ENCODE peak calls at places on chromosome 5, in four cellular contexts. One of them, this sample, is unnamed. For H3K4me1 and H3K27me3, the result is how much of the 10 kb centered on the place peaks cover.

GRCh38 chr5:6708814-6709213 is 4.4 kb upstream of the TENT4A start:
- DNase-seq in CD8-positive, alpha-beta memory T cell: no peak
- DNase-seq in heart right ventricle: peak
- DNase-seq in breast epithelium: no peak
- DNase-seq in this sample: no peak

GRCh38 chr5:169094586-169095409 is 206.1 kb downstream of the SLIT3 start:
- DNase-seq in CD8-positive, alpha-beta memory T cell: no peak
- DNase-seq in heart right ventricle: no peak
- DNase-seq in breast epithelium: no peak
- DNase-seq in this sample: no peak

GRCh38 chr5:68456756-68457217 is 241.2 kb downstream of the PIK3R1 start:
- DNase-seq in CD8-positive, alpha-beta memory T cell: no peak
- DNase-seq in heart right ventricle: no peak
- DNase-seq in breast epithelium: peak
- DNase-seq in this sample: peak

GRCh38 chr5:32274548-32275420 is 38.0 kb downstream of the MTMR12 start:
- DNase-seq in CD8-positive, alpha-beta memory T cell: no peak
- DNase-seq in heart right ventricle: no peak
- DNase-seq in breast epithelium: no peak
- DNase-seq in this sample: peak

GRCh38 chr5:142922223-142922952 is 152.2 kb downstream of the ARHGAP26 start:
- DNase-seq in CD8-positive, alpha-beta memory T cell: no peak
- DNase-seq in heart right ventricle: no peak
- DNase-seq in breast epithelium: no peak
- DNase-seq in this sample: no peak

GRCh38 chr5:14101922-14102321 is 41.2 kb upstream of the TRIO start:
- DNase-seq in CD8-positive, alpha-beta memory T cell: no peak
- DNase-seq in heart right ventricle: no peak
- DNase-seq in breast epithelium: no peak
- DNase-seq in this sample: no peak

GRCh38 chr5:14879393-14879792 is 7.8 kb upstream of the ANKH start:
- DNase-seq in CD8-positive, alpha-beta memory T cell: no peak
- DNase-seq in heart right ventricle: no peak
- DNase-seq in breast epithelium: no peak
- DNase-seq in this sample: no peak

GRCh38 chr5:112977440-112977861 is 853 bp downstream of the DCP2 start:
- DNase-seq in CD8-positive, alpha-beta memory T cell: no peak
- DNase-seq in heart right ventricle: no peak
- DNase-seq in breast epithelium: no peak
- DNase-seq in this sample: no peak

GRCh38 chr5:65364907-65365306 is 116.8 kb downstream of the ADAMTS6 start:
- DNase-seq in CD8-positive, alpha-beta memory T cell: no peak
- DNase-seq in heart right ventricle: no peak
- DNase-seq in breast epithelium: no peak
- DNase-seq in this sample: no peak

GRCh38 chr5:174532453-174533126 is 191.8 kb upstream of the MSX2 start:
- DNase-seq in CD8-positive, alpha-beta memory T cell: no peak
- DNase-seq in heart right ventricle: peak
- DNase-seq in breast epithelium: peak
- DNase-seq in this sample: peak

GRCh38 chr5:100890514-100891008 is 12.5 kb downstream of the ST8SIA4 start:
- DNase-seq in CD8-positive, alpha-beta memory T cell: no peak
- DNase-seq in heart right ventricle: no peak
- DNase-seq in breast epithelium: no peak
- DNase-seq in this sample: no peak

GRCh38 chr5:113067635-113068344 is 91.2 kb downstream of the DCP2 start:
- DNase-seq in CD8-positive, alpha-beta memory T cell: no peak
- DNase-seq in heart right ventricle: no peak
- DNase-seq in breast epithelium: no peak
- DNase-seq in this sample: no peak

GRCh38 chr5:142000176-142000575 is 12.7 kb downstream of the GNPDA1 start:
- DNase-seq in CD8-positive, alpha-beta memory T cell: no peak
- DNase-seq in heart right ventricle: no peak
- DNase-seq in breast epithelium: no peak
- DNase-seq in this sample: no peak

GRCh38 chr5:124000558-124000957 is 488.6 kb downstream of the CSNK1G3 start:
- DNase-seq in CD8-positive, alpha-beta memory T cell: no peak
- DNase-seq in heart right ventricle: no peak
- DNase-seq in breast epithelium: no peak
- DNase-seq in this sample: no peak

GRCh38 chr5:31758803-31759425 is 120.0 kb downstream of the PDZD2 start:
- DNase-seq in CD8-positive, alpha-beta memory T cell: no peak
- DNase-seq in heart right ventricle: no peak
- DNase-seq in breast epithelium: no peak
- DNase-seq in this sample: no peak

GRCh38 chr5:157740211-157740610 is 3.3 kb upstream of the LSM11 start:
- DNase-seq in CD8-positive, alpha-beta memory T cell: no peak
- DNase-seq in heart right ventricle: no peak
- DNase-seq in breast epithelium: no peak
- DNase-seq in this sample: no peak

GRCh38 chr5:79728396-79728795 is 38.8 kb downstream of the CMYA5 start:
- DNase-seq in CD8-positive, alpha-beta memory T cell: no peak
- DNase-seq in heart right ventricle: no peak
- DNase-seq in breast epithelium: no peak
- DNase-seq in this sample: no peak

GRCh38 chr5:166236327-166236726 is 2055.1 kb upstream of the WWC1 start:
- DNase-seq in CD8-positive, alpha-beta memory T cell: no peak
- DNase-seq in heart right ventricle: no peak
- DNase-seq in breast epithelium: no peak
- DNase-seq in this sample: no peak

GRCh38 chr5:103207653-103208052 is 50.9 kb upstream of the MACIR start:
- DNase-seq in CD8-positive, alpha-beta memory T cell: no peak
- DNase-seq in heart right ventricle: no peak
- DNase-seq in breast epithelium: no peak
- DNase-seq in this sample: no peak

GRCh38 chr5:6175172-6175855 is 203.0 kb downstream of the MED10 start:
- DNase-seq in CD8-positive, alpha-beta memory T cell: no peak
- DNase-seq in heart right ventricle: no peak
- DNase-seq in breast epithelium: no peak
- DNase-seq in this sample: no peak

GRCh38 chr5:131548190-131548589 is 86.8 kb downstream of the RAPGEF6 start:
- DNase-seq in CD8-positive, alpha-beta memory T cell: no peak
- DNase-seq in heart right ventricle: no peak
- DNase-seq in breast epithelium: no peak
- DNase-seq in this sample: no peak

GRCh38 chr5:176810084-176810597 is at the start of gene UNC5A:
- DNase-seq in CD8-positive, alpha-beta memory T cell: peak
- DNase-seq in heart right ventricle: peak
- DNase-seq in breast epithelium: no peak
- DNase-seq in this sample: no peak

GRCh38 chr5:79535477-79536192 is 21.7 kb upstream of the HOMER1 start:
- DNase-seq in CD8-positive, alpha-beta memory T cell: no peak
- DNase-seq in heart right ventricle: no peak
- DNase-seq in breast epithelium: no peak
- DNase-seq in this sample: no peak

GRCh38 chr5:122507581-122507980 is 195.5 kb downstream of the SNCAIP start:
- DNase-seq in CD8-positive, alpha-beta memory T cell: no peak
- DNase-seq in heart right ventricle: no peak
- DNase-seq in breast epithelium: no peak
- DNase-seq in this sample: no peak

GRCh38 chr5:173050791-173051190 is 5.4 kb upstream of the CREBRF start:
- DNase-seq in CD8-positive, alpha-beta memory T cell: no peak
- DNase-seq in heart right ventricle: no peak
- DNase-seq in breast epithelium: no peak
- DNase-seq in this sample: no peak

GRCh38 chr5:180135128-180135955 is 63.8 kb upstream of the RNF130 start:
- DNase-seq in CD8-positive, alpha-beta memory T cell: no peak
- DNase-seq in heart right ventricle: no peak
- DNase-seq in breast epithelium: peak
- DNase-seq in this sample: peak

GRCh38 chr5:64818245-64818644 is 49.5 kb downstream of the CWC27 start:
- DNase-seq in CD8-positive, alpha-beta memory T cell: no peak
- DNase-seq in heart right ventricle: no peak
- DNase-seq in breast epithelium: no peak
- DNase-seq in this sample: no peak

DNA sequence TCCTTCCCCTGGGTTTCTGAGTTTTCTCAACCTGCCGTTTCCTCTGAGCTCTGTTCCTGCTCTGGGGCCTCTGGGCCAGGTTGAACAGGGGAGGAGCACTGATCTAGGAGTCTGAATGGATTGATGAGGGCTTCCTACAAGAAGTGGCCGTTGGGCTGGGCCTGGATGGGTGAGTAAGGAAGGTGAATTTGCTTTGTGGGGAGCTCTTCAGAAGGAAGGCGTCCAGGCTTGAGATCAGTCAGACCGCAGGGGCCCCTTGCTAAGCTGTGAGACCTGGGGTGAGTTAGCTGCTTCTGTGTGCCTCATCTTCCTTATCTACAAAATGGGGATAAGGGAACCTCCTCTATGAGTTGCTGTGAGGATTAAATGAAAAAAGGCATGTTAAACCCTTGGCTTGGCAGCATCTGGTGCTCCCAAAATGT is 1.1 kb upstream of the SYNPO start:
- DNase-seq in CD8-positive, alpha-beta memory T cell: no peak
- DNase-seq in heart right ventricle: no peak
- DNase-seq in breast epithelium: no peak
- DNase-seq in this sample: no peak
- H3K4me1 ChIP-seq in CD8-positive, alpha-beta memory T cell: under half
- H3K4me1 ChIP-seq in heart right ventricle: half or more
- H3K4me1 ChIP-seq in breast epithelium: under half
- H3K4me1 ChIP-seq in this sample: half or more

GRCh38 chr5:178112545-178112944 is 787 bp upstream of the N4BP3 start:
- DNase-seq in CD8-positive, alpha-beta memory T cell: no peak
- DNase-seq in heart right ventricle: no peak
- DNase-seq in breast epithelium: no peak
- DNase-seq in this sample: no peak

GRCh38 chr5:178114325-178115135 is 1.2 kb downstream of the N4BP3 start:
- DNase-seq in CD8-positive, alpha-beta memory T cell: peak
- DNase-seq in heart right ventricle: no peak
- DNase-seq in breast epithelium: no peak
- DNase-seq in this sample: no peak

GRCh38 chr5:178111925-178112324 is 1.4 kb upstream of the N4BP3 start:
- DNase-seq in CD8-positive, alpha-beta memory T cell: no peak
- DNase-seq in heart right ventricle: no peak
- DNase-seq in breast epithelium: no peak
- DNase-seq in this sample: no peak

GRCh38 chr5:178113841-178114324 is 551 bp downstream of the N4BP3 start:
- DNase-seq in CD8-positive, alpha-beta memory T cell: no peak
- DNase-seq in heart right ventricle: no peak
- DNase-seq in breast epithelium: no peak
- DNase-seq in this sample: no peak

DNA sequence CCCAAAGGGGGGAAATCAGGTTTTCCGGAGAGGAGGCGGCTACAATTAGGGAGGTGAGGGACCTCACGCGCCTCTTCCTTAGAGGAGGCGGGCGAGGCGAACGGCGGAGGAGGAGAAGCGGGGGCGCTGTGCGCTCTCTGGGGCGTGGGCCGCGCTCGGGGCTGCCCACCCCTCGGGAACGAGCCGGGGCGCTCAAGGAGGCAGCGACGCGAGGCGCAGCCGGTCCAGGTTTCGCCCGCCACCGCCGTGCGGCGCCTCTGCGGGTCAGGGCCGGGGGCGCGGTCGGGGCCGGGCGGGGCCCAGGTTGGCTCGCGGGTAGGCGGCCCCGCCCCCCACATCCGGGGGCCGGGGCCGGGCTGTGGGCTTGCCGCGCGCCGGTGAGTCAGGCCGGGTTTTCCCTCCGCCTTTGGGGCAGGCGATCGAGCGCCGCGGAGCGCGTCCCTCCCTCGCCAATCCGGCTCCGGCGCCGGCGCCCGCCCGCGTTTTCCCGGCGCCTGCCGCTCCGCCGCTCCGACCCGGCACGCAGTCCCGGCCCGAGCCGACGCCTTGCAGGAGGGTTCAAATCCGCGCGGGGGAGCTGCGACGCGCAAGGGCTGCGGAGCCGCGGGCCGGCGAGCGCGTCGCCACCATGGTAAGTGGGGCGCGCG is at the start of gene N4BP3:
- DNase-seq in CD8-positive, alpha-beta memory T cell: peak
- DNase-seq in heart right ventricle: peak
- DNase-seq in breast epithelium: peak
- DNase-seq in this sample: peak
- H3K4me3 ChIP-seq in CD8-positive, alpha-beta memory T cell: peak
- H3K4me3 ChIP-seq in heart right ventricle: peak
- H3K4me3 ChIP-seq in breast epithelium: peak
- H3K4me3 ChIP-seq in this sample: peak

DNA sequence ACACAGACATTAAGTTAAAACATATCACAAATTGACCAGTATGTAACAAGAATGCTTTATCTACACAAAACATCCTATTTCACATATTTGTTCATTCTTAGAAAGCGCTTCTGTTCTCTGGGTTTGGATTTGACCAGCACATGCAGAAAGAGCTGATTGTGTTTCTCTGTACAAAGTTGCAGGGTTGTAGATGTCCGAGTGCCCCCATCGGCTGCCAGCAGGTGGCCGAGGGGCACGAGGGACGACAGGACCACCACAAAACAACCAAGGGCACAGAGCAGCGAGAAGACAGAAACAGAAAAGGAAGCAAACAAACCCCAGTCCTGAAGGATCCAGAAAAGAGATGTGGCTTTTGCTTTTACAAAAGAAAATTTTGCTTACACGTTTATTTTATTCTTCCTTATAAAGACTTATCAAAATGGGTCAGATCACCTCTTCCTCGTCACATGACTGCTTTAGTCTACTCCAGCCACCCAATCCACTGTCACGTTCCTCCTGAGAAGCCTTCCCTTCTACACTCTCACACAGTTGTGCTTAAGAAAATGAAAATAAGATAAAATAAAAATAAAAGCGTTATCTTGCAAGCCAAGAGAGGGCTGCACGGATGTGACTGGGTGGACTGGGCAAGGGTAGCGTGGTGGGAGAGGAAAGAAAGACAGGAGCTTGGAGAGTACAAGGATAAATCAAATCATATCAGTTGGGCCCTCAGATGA is 9.5 kb downstream of the OTP start:
- DNase-seq in CD8-positive, alpha-beta memory T cell: no peak
- DNase-seq in heart right ventricle: no peak
- DNase-seq in breast epithelium: no peak
- DNase-seq in this sample: no peak
- H3K27me3 ChIP-seq in CD8-positive, alpha-beta memory T cell: half or more
- H3K27me3 ChIP-seq in heart right ventricle: half or more
- H3K27me3 ChIP-seq in breast epithelium: half or more
- H3K27me3 ChIP-seq in this sample: half or more

GRCh38 chr5:95931118-95931833 is 30.4 kb downstream of the ELL2 start:
- DNase-seq in CD8-positive, alpha-beta memory T cell: no peak
- DNase-seq in heart right ventricle: no peak
- DNase-seq in breast epithelium: no peak
- DNase-seq in this sample: no peak

GRCh38 chr5:95932941-95933340 is 28.7 kb downstream of the ELL2 start:
- DNase-seq in CD8-positive, alpha-beta memory T cell: no peak
- DNase-seq in heart right ventricle: no peak
- DNase-seq in breast epithelium: no peak
- DNase-seq in this sample: no peak

GRCh38 chr5:95936812-95937397 is 24.7 kb downstream of the ELL2 start:
- DNase-seq in CD8-positive, alpha-beta memory T cell: no peak
- DNase-seq in heart right ventricle: no peak
- DNase-seq in breast epithelium: no peak
- DNase-seq in this sample: no peak

GRCh38 chr5:95935553-95936100 is 26.0 kb downstream of the ELL2 start:
- DNase-seq in CD8-positive, alpha-beta memory T cell: no peak
- DNase-seq in heart right ventricle: no peak
- DNase-seq in breast epithelium: no peak
- DNase-seq in this sample: no peak

GRCh38 chr5:95934207-95934804 is 27.3 kb downstream of the ELL2 start:
- DNase-seq in CD8-positive, alpha-beta memory T cell: no peak
- DNase-seq in heart right ventricle: no peak
- DNase-seq in breast epithelium: no peak
- DNase-seq in this sample: no peak
- H3K4me1 ChIP-seq in CD8-positive, alpha-beta memory T cell: under half
- H3K4me1 ChIP-seq in heart right ventricle: under half
- H3K4me1 ChIP-seq in breast epithelium: under half
- H3K4me1 ChIP-seq in this sample: under half

GRCh38 chr5:74851684-74852353 is 14.4 kb downstream of the FAM169A start:
- DNase-seq in CD8-positive, alpha-beta memory T cell: no peak
- DNase-seq in heart right ventricle: no peak
- DNase-seq in breast epithelium: no peak
- DNase-seq in this sample: no peak
- H3K4me3 ChIP-seq in CD8-positive, alpha-beta memory T cell: no peak
- H3K4me3 ChIP-seq in heart right ventricle: no peak
- H3K4me3 ChIP-seq in breast epithelium: peak
- H3K4me3 ChIP-seq in this sample: peak